ENCODE peak calls at places on chromosomes 5 and 9, in six cellular contexts. K, Z, R, T, I and S are unnamed samples.

GRCh38 chr5:124156408-124157027 is 589.9 kb downstream of the ZNF608 start:
- DNase-seq in K (no peak), Z (no peak), R (peak), T (no peak), I (no peak), S (no peak)

GRCh38 chr9:5622019-5622418 is 6.9 kb upstream of the RIC1 start:
- DNase-seq in K (peak), Z (no peak), R (peak), T (peak), I (no peak), S (no peak)

GRCh38 chr5:107831612-107832395 is 161.1 kb upstream of the EFNA5 start:
- DNase-seq in K (peak), Z (no peak), R (peak), T (no peak), I (no peak), S (no peak)

GRCh38 chr9:3237121-3237520 is 288.7 kb downstream of the RFX3 start:
- DNase-seq in K (no peak), Z (no peak), R (no peak), T (no peak), I (no peak), S (no peak)

GRCh38 chr5:140205216-140205615 is 30.2 kb downstream of the CYSTM1 start:
- DNase-seq in K (no peak), Z (no peak), R (no peak), T (no peak), I (no peak), S (no peak)

GRCh38 chr9:129816501-129817435 is 7.2 kb downstream of the TOR1A start:
- DNase-seq in K (no peak), Z (no peak), R (no peak), T (no peak), I (no peak), S (no peak)

GRCh38 chr9:68834931-68835520 is 130.0 kb downstream of the PIP5K1B start:
- DNase-seq in K (no peak), Z (no peak), R (no peak), T (no peak), I (no peak), S (no peak)

GRCh38 chr9:114643906-114644305 is 13.7 kb downstream of the TEX53 start:
- DNase-seq in K (no peak), Z (no peak), R (no peak), T (no peak), I (no peak), S (no peak)

GRCh38 chr9:2691212-2691611 is 26.1 kb upstream of the KCNV2 start:
- DNase-seq in K (no peak), Z (no peak), R (no peak), T (no peak), I (no peak), S (no peak)

GRCh38 chr5:127725673-127726072 is 22.5 kb downstream of the CCDC192 start:
- DNase-seq in K (no peak), Z (no peak), R (no peak), T (no peak), I (no peak), S (no peak)
- TF ChIP-seq CTCF in K (no peak), Z (no peak), R (no peak), T (no peak), I (no peak), S (no peak)

GRCh38 chr9:20226345-20226744 is 396.0 kb downstream of the MLLT3 start:
- DNase-seq in K (no peak), Z (no peak), R (no peak), T (no peak), I (no peak), S (no peak)
- TF ChIP-seq CTCF in K (no peak), Z (no peak), R (no peak), T (no peak), I (no peak), S (no peak)

DNA sequence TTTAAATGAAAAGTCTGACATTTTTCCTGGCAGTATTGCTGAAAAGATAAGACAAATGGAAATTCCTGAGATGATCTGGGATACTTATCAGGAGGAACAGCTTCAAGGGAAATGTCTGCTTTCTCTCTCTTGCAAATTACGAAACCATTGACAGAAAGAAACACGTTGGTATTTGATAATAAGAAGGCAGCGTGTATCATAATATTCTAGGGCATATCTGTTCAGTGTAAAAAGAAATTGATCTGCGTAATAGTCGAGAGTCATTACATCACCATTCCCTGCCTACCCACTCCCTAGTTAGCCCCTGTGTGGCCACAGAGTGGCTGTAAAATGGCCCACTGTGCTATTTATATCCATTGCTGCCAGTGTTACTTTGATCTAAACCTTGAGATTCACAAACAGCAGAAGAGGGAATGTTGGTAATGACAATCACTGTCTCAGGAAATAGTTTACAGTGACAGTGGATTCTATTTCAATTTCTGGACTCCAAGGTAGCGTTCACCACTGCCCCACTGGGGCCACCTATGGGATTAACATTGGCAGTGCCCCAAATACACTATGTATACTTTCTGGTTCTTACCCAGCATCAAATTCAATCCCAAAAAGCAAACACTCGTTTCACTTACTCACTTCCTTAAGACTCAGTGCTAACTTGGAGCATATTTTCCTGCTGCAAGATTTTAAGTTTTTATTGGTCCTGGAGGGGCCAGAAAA is 133.4 kb upstream of the GAS1 start:
- DNase-seq in K (no peak), Z (no peak), R (no peak), T (no peak), I (no peak), S (no peak)
- TF ChIP-seq CTCF in K (no peak), Z (no peak), R (peak), T (peak), I (peak), S (no peak)

GRCh38 chr5:863244-863805 is 12.5 kb upstream of the ZDHHC11 start:
- DNase-seq in K (no peak), Z (no peak), R (no peak), T (no peak), I (no peak), S (no peak)
- TF ChIP-seq CTCF in K (no peak), Z (no peak), R (no peak), T (peak), I (no peak), S (no peak)

GRCh38 chr9:111298831-111299603 is 31.0 kb downstream of the OR2K2 start:
- DNase-seq in K (peak), Z (no peak), R (peak), T (peak), I (peak), S (peak)

GRCh38 chr9:111297061-111297824 is 32.8 kb downstream of the OR2K2 start:
- DNase-seq in K (no peak), Z (no peak), R (peak), T (no peak), I (no peak), S (no peak)

GRCh38 chr9:111298111-111298510 is 31.9 kb downstream of the OR2K2 start:
- DNase-seq in K (no peak), Z (no peak), R (no peak), T (no peak), I (no peak), S (no peak)

GRCh38 chr9:111301195-111301594 is 28.8 kb downstream of the OR2K2 start:
- DNase-seq in K (peak), Z (no peak), R (peak), T (no peak), I (no peak), S (no peak)

GRCh38 chr9:111300140-111300735 is 29.8 kb downstream of the OR2K2 start:
- DNase-seq in K (no peak), Z (no peak), R (no peak), T (no peak), I (no peak), S (no peak)
- TF ChIP-seq CTCF in K (no peak), Z (no peak), R (no peak), T (no peak), I (no peak), S (no peak)

DNA sequence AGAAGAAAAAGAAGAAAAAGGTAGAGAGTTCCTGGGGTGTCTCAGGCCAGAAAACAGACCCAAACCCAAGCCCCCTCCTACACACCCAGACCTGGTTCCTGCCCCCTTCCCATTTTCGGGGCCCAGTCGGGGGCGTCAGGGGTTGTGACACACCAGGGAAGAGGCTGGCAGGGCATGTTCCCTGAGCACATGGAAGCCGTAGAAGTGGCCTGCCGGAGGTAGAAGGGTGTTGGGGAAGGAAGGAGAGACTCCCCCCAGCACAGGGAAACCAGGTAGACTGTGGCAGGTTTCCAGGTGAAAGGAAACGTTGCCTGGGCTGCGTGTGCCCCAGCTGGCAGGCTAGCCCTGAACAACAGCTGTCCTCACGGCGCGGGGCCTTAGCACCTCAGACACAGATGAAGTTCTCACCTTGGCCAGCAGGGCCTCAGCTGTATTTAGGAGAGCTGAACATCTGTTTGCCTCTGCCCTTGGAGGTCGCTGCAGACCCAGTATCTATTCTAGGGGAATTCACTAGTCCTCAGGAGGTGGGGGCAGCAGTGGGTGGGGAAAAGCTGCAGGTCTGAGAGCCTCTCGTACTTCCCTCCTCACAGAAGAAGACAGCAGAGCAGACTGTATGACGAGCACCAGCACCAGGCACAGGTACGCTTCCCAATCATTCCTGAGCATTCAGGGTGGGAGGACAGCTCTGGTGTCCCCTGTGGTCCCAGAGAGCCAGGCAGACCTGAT is 14.1 kb downstream of the CD74 start:
- DNase-seq in K (no peak), Z (no peak), R (no peak), T (no peak), I (peak), S (peak)
- TF ChIP-seq CTCF in K (peak), Z (peak), R (peak), T (peak), I (peak), S (peak)

GRCh38 chr5:69415584-69415958 is 655 bp downstream of the MARVELD2 start:
- DNase-seq in K (no peak), Z (no peak), R (no peak), T (no peak), I (no peak), S (no peak)

GRCh38 chr5:69416699-69417098 is 1.8 kb downstream of the MARVELD2 start:
- DNase-seq in K (no peak), Z (no peak), R (no peak), T (no peak), I (no peak), S (no peak)

GRCh38 chr5:69418559-69418958 is 3.6 kb downstream of the MARVELD2 start:
- DNase-seq in K (no peak), Z (no peak), R (no peak), T (no peak), I (no peak), S (no peak)

GRCh38 chr5:69416180-69416579 is 1.3 kb downstream of the MARVELD2 start:
- DNase-seq in K (no peak), Z (no peak), R (no peak), T (no peak), I (no peak), S (no peak)

DNA sequence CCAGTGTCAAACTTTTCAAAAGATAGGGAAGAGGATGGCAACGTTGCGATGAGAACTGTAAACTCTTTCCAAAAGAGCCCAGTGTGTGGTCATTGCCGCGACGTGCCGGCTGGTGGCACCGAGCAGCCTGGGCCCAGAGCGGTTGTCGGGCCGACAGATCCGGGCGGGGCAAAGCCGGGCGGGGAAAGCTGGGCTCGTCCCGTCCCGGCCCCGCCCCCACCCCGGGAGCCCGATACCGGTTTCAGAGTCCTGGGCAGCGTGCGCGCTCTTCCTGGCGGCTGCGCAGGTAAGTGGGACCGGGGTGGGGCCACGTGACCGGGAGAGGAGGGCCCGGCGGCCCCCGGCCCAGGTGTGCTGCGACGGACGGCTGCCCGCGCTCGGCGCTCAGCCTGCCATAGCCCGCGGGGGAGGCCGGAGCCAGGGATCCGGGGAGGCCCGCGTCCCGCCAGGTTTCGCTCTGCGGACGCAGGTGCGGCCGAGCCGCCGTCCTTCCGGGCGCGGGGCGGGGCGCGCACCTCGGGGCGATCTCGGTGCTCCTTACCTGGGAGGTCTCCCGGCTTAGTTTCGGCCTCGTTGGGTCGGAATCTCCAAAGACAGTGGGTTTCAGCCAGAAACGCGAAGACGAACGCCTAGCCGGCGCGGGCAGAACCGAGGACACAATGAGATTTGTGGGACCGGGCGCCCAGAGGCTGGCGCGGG is at the start of gene MARVELD2:
- DNase-seq in K (no peak), Z (peak), R (peak), T (peak), I (no peak), S (peak)
- TF ChIP-seq CTCF in K (peak), Z (no peak), R (peak), T (peak), I (no peak), S (peak)

GRCh38 chr5:71832812-71833456 is 113.9 kb downstream of the CARTPT start:
- DNase-seq in K (no peak), Z (no peak), R (no peak), T (no peak), I (no peak), S (no peak)
- TF ChIP-seq CTCF in K (no peak), Z (no peak), R (no peak), T (no peak), I (no peak), S (no peak)